ENCODE peak calls at places on chromosomes 5 and 9, in eight cellular contexts. G, X, L, E, V, K, W and M are unnamed samples.

GRCh38 chr5:144237851-144238250 is 67.2 kb downstream of the KCTD16 start:
- DNase-seq in G (no peak), X (no peak), L (no peak), E (no peak), V (no peak), K (no peak), W (peak; percentile 18), M (no peak)

GRCh38 chr5:54616031-54616430 is 98.5 kb downstream of the SNX18 start:
- DNase-seq in G (peak; percentile 17), X (no peak), L (peak; percentile 63), E (no peak), V (peak; percentile 58), K (no peak), W (peak; percentile 72), M (no peak)

GRCh38 chr5:143350790-143351603 is 52.5 kb downstream of the NR3C1 start:
- DNase-seq in G (no peak), X (no peak), L (no peak), E (no peak), V (no peak), K (no peak), W (peak; percentile 92), M (no peak)

GRCh38 chr5:6684075-6684474 is 29.2 kb upstream of the TENT4A start:
- DNase-seq in G (no peak), X (no peak), L (peak; percentile 6), E (no peak), V (no peak), K (no peak), W (no peak), M (no peak)

GRCh38 chr5:116532762-116533525 is 41.7 kb downstream of the SEMA6A start:
- DNase-seq in G (no peak), X (no peak), L (no peak), E (no peak), V (no peak), K (no peak), W (peak; percentile 3), M (no peak)

GRCh38 chr9:71984388-71985069 is 73.1 kb downstream of the C9orf85 start:
- DNase-seq in G (no peak), X (peak; percentile 49), L (peak; percentile 35), E (no peak), V (peak; percentile 62), K (no peak), W (peak; percentile 78), M (no peak)

GRCh38 chr9:133121200-133122166 is at the start of gene RALGDS:
- DNase-seq in G (peak; percentile 93), X (peak; percentile 90), L (peak; percentile 90), E (peak; percentile 88), V (peak; percentile 91), K (peak; percentile 96), W (peak; percentile 77), M (peak; percentile 85)

GRCh38 chr5:122523776-122524175 is 211.7 kb downstream of the SNCAIP start:
- DNase-seq in G (no peak), X (no peak), L (no peak), E (no peak), V (no peak), K (no peak), W (no peak), M (no peak)

GRCh38 chr5:131747180-131748105 is 49.4 kb downstream of the FNIP1 start:
- DNase-seq in G (no peak), X (no peak), L (no peak), E (no peak), V (no peak), K (no peak), W (peak; percentile 64), M (no peak)

GRCh38 chr5:11640474-11640873 is 263.8 kb downstream of the CTNND2 start:
- DNase-seq in G (no peak), X (no peak), L (no peak), E (no peak), V (no peak), K (no peak), W (no peak), M (no peak)

GRCh38 chr5:116063950-116064349 is 20.9 kb upstream of the COMMD10 start:
- DNase-seq in G (no peak), X (no peak), L (no peak), E (no peak), V (no peak), K (no peak), W (peak; percentile 9), M (no peak)

GRCh38 chr5:10779592-10779991 is 18.6 kb upstream of the DAP start:
- DNase-seq in G (no peak), X (no peak), L (no peak), E (no peak), V (no peak), K (no peak), W (no peak), M (no peak)

GRCh38 chr5:103461223-103461622 is 101.4 kb downstream of the NUDT12 start:
- DNase-seq in G (no peak), X (no peak), L (no peak), E (no peak), V (no peak), K (no peak), W (peak; percentile 96), M (no peak)

GRCh38 chr9:110334871-110335270 is 2.8 kb downstream of the TXNDC8 start:
- DNase-seq in G (no peak), X (no peak), L (no peak), E (no peak), V (no peak), K (no peak), W (no peak), M (no peak)

GRCh38 chr5:95846554-95847260 is 24.2 kb upstream of the GLRX start:
- DNase-seq in G (peak; percentile 77), X (peak; percentile 45), L (no peak), E (peak; percentile 62), V (peak; percentile 69), K (peak; percentile 65), W (peak; percentile 59), M (no peak)

GRCh38 chr9:89497181-89497963 is 541 bp downstream of the SEMA4D start:
- DNase-seq in G (peak; percentile 33), X (no peak), L (no peak), E (peak; percentile 56), V (no peak), K (peak; percentile 67), W (no peak), M (no peak)

GRCh38 chr9:32738501-32739172 is 44.7 kb upstream of the TMEM215 start:
- DNase-seq in G (no peak), X (no peak), L (no peak), E (no peak), V (no peak), K (no peak), W (peak; percentile 45), M (no peak)

GRCh38 chr5:320524-321232 is 836 bp upstream of the AHRR start:
- DNase-seq in G (no peak), X (no peak), L (no peak), E (no peak), V (no peak), K (no peak), W (no peak), M (peak; percentile 70)

GRCh38 chr9:98563212-98563907 is 145.4 kb downstream of the GABBR2 start:
- DNase-seq in G (no peak), X (no peak), L (no peak), E (no peak), V (no peak), K (no peak), W (no peak), M (no peak)

DNA sequence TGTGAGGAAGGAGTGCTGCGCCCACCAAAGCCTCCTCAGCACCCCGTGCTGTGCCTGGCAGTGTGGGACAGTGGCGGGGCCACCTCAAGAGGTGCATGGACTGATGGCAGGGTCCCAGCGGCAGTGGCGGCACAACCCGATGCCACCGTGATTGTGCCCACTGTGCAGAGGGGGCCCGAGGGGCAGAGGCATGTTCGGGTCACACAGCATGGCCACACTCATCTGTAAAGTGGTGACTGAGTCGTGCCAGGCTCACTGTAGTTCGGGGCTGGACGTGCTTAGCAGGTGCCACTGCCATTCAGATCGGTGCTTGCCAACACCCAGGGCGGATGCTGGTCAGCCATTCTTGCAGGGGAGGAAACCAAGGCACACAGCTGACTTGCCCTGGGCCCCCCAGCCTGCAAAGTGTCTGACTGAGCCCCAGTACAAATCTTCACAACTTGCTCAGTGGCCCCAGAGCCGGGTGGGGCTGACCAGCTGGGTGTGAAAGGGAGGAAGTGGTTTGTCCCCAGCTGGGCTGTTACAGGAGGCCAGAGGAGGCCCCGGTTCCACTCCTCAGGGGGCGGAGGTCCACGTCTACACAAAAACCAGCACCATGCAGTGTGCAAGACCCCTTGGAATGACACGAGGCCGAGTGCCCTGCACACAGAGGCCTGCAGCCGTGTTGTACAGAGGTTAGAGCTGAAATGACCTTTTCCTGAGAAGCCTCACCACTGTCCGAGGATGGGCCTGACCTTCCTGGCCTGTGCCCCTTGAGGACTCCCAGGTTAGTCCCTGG is 17.8 kb downstream of the FGD3 start:
- DNase-seq in G (no peak), X (no peak), L (no peak), E (peak; percentile 33), V (peak; percentile 67), K (no peak), W (no peak), M (peak; percentile 44)
- H3K27ac ChIP-seq in G (peak overlapping the region; percentile 83), X (no peak overlapping the region), L (peak overlapping the region; percentile 84), E (peak overlapping the region; percentile 91), V (no peak overlapping the region), K (peak overlapping the region; percentile 84), W (no peak overlapping the region), M (no peak overlapping the region)

GRCh38 chr5:39178856-39179255 is 40.5 kb downstream of the FYB1 start:
- DNase-seq in G (no peak), X (no peak), L (no peak), E (peak; percentile 53), V (no peak), K (no peak), W (no peak), M (no peak)
- H3K4me3 ChIP-seq in G (no peak overlapping the region), X (no peak overlapping the region), L (no peak overlapping the region), E (peak overlapping the region; percentile 36), V (no peak overlapping the region), K (no peak overlapping the region), W (no peak overlapping the region), M (no peak overlapping the region)

DNA sequence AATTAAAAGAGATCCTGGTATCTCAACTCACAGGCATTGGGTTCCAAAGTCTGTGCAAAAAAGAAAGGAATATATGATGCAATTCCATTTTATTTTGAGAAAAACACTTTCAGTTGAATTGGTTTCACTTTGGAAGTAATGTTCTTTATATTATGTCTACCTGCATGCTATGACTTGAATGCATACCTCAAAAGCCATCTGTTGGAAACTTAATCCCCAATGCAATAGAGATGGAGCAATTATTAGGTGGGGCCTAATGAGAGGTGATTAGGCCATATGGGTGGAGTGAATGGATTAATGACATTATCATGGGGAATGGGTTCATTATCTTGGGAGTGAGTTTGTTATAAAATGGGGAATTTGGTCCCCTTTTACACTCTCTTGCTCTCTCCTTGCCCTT is 293.3 kb downstream of the CSNK1G3 start:
- DNase-seq in G (no peak), X (no peak), L (no peak), E (no peak), V (no peak), K (no peak), W (no peak), M (no peak)
- H3K27ac ChIP-seq in G (no peak overlapping the region), X (no peak overlapping the region), L (no peak overlapping the region), E (no peak overlapping the region), V (no peak overlapping the region), K (no peak overlapping the region), W (no peak overlapping the region), M (no peak overlapping the region)

DNA sequence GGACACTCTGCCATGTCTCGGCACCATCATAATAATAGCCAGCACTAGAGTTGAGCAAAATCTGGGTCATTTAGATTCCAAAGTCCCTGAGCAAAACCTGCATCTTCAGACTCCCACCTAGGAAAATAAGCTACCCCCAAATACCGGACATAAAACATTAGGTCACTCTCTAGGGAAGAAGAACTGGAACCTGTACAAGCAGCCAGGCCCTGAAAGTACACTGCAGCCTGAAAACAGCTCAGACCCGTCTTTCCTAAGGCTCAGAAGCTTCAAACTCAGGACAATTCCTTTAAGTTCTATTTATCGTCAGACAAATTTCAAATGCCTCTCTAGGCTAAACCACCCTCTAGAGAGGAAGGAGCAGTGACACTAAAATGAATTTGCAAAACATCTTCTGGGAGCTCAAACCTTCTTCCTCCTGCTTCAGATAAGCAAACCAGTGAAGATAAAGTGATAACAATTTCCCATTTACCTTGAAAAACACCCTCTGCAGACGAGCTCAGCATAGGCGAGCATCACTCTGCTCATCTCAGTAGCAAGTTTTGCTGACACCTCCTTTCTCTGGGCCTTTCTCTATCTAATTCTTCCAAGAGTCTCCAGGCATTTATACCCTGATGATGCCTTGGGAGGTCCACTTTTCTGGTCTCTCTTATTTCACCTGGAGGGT is 34.0 kb downstream of the ADAM19 start:
- DNase-seq in G (no peak), X (no peak), L (no peak), E (no peak), V (no peak), K (no peak), W (no peak), M (no peak)
- H3K4me3 ChIP-seq in G (no peak overlapping the region), X (peak overlapping the region; percentile 21), L (no peak overlapping the region), E (no peak overlapping the region), V (no peak overlapping the region), K (no peak overlapping the region), W (no peak overlapping the region), M (no peak overlapping the region)